ENCODE peak calls at places on chromosomes 4 and X, in seven cellular contexts. One of them, this sample, is unnamed. For H3K4me1, the result is how much of the 10 kb centered on the place peaks cover.

GRCh38 chrX:68912113-68912980 is 83.5 kb downstream of the EFNB1 start:
- DNase-seq in upper lobe of right lung: no peak
- DNase-seq in endodermal cell: peak
- DNase-seq in transverse colon: no peak
- DNase-seq in stomach: no peak
- DNase-seq in hepatocyte: peak
- DNase-seq in colonic mucosa: no peak
- DNase-seq in this sample: no peak

GRCh38 chr4:105164548-105164947 is 17.9 kb downstream of the TET2 start:
- DNase-seq in upper lobe of right lung: no peak
- DNase-seq in endodermal cell: no peak
- DNase-seq in transverse colon: no peak
- DNase-seq in stomach: no peak
- DNase-seq in hepatocyte: no peak
- DNase-seq in colonic mucosa: no peak
- DNase-seq in this sample: no peak

GRCh38 chr4:186472948-186473347 is 82.4 kb downstream of the MTNR1A start:
- DNase-seq in upper lobe of right lung: no peak
- DNase-seq in endodermal cell: peak
- DNase-seq in transverse colon: no peak
- DNase-seq in stomach: no peak
- DNase-seq in hepatocyte: peak
- DNase-seq in colonic mucosa: no peak
- DNase-seq in this sample: peak

GRCh38 chr4:71784569-71785197 is 804 bp upstream of the GC start:
- DNase-seq in upper lobe of right lung: no peak
- DNase-seq in endodermal cell: no peak
- DNase-seq in transverse colon: no peak
- DNase-seq in stomach: no peak
- DNase-seq in hepatocyte: no peak
- DNase-seq in colonic mucosa: no peak
- DNase-seq in this sample: no peak

GRCh38 chr4:147425019-147425418 is 55.9 kb upstream of the EDNRA start:
- DNase-seq in upper lobe of right lung: no peak
- DNase-seq in endodermal cell: no peak
- DNase-seq in transverse colon: no peak
- DNase-seq in stomach: no peak
- DNase-seq in hepatocyte: no peak
- DNase-seq in colonic mucosa: no peak
- DNase-seq in this sample: no peak

GRCh38 chrX:120286733-120287512 is 24.3 kb downstream of the TMEM255A start:
- DNase-seq in upper lobe of right lung: no peak
- DNase-seq in endodermal cell: no peak
- DNase-seq in transverse colon: no peak
- DNase-seq in stomach: no peak
- DNase-seq in hepatocyte: no peak
- DNase-seq in colonic mucosa: no peak
- DNase-seq in this sample: no peak

GRCh38 chr4:103074598-103075434 is 1.7 kb downstream of the SLC9B2 start:
- DNase-seq in upper lobe of right lung: no peak
- DNase-seq in endodermal cell: no peak
- DNase-seq in transverse colon: no peak
- DNase-seq in stomach: no peak
- DNase-seq in hepatocyte: no peak
- DNase-seq in colonic mucosa: no peak
- DNase-seq in this sample: no peak

GRCh38 chr4:53535567-53535966 is 55.7 kb downstream of the LNX1 start:
- DNase-seq in upper lobe of right lung: no peak
- DNase-seq in endodermal cell: no peak
- DNase-seq in transverse colon: no peak
- DNase-seq in stomach: no peak
- DNase-seq in hepatocyte: no peak
- DNase-seq in colonic mucosa: no peak
- DNase-seq in this sample: no peak

GRCh38 chrX:107849747-107850478 is 24.2 kb downstream of the MID2 start:
- DNase-seq in upper lobe of right lung: no peak
- DNase-seq in endodermal cell: peak
- DNase-seq in transverse colon: no peak
- DNase-seq in stomach: no peak
- DNase-seq in hepatocyte: no peak
- DNase-seq in colonic mucosa: no peak
- DNase-seq in this sample: no peak

GRCh38 chr4:6884341-6884870 is 25.2 kb upstream of the TBC1D14 start:
- DNase-seq in upper lobe of right lung: no peak
- DNase-seq in endodermal cell: peak
- DNase-seq in transverse colon: no peak
- DNase-seq in stomach: no peak
- DNase-seq in hepatocyte: no peak
- DNase-seq in colonic mucosa: no peak
- DNase-seq in this sample: no peak

GRCh38 chrX:49951524-49952193 is 29.3 kb downstream of the CLCN5 start:
- DNase-seq in upper lobe of right lung: no peak
- DNase-seq in endodermal cell: no peak
- DNase-seq in transverse colon: no peak
- DNase-seq in stomach: no peak
- DNase-seq in hepatocyte: no peak
- DNase-seq in colonic mucosa: no peak
- DNase-seq in this sample: no peak

GRCh38 chr4:78560296-78560963 is 8.9 kb downstream of the ANXA3 start:
- DNase-seq in upper lobe of right lung: no peak
- DNase-seq in endodermal cell: no peak
- DNase-seq in transverse colon: no peak
- DNase-seq in stomach: no peak
- DNase-seq in hepatocyte: peak
- DNase-seq in colonic mucosa: no peak
- DNase-seq in this sample: peak

GRCh38 chr4:6229095-6229494 is 28.7 kb upstream of the JAKMIP1 start:
- DNase-seq in upper lobe of right lung: no peak
- DNase-seq in endodermal cell: peak
- DNase-seq in transverse colon: no peak
- DNase-seq in stomach: peak
- DNase-seq in hepatocyte: no peak
- DNase-seq in colonic mucosa: no peak
- DNase-seq in this sample: no peak

GRCh38 chr4:165326831-165327210 is 648 bp upstream of the MSMO1 start:
- DNase-seq in upper lobe of right lung: no peak
- DNase-seq in endodermal cell: peak
- DNase-seq in transverse colon: peak
- DNase-seq in stomach: no peak
- DNase-seq in hepatocyte: peak
- DNase-seq in colonic mucosa: peak
- DNase-seq in this sample: peak

GRCh38 chr4:41609851-41610250 is 71.9 kb downstream of the LIMCH1 start:
- DNase-seq in upper lobe of right lung: no peak
- DNase-seq in endodermal cell: no peak
- DNase-seq in transverse colon: no peak
- DNase-seq in stomach: no peak
- DNase-seq in hepatocyte: no peak
- DNase-seq in colonic mucosa: no peak
- DNase-seq in this sample: no peak

GRCh38 chr4:161457906-161458305 is 705.9 kb downstream of the FSTL5 start:
- DNase-seq in upper lobe of right lung: no peak
- DNase-seq in endodermal cell: peak
- DNase-seq in transverse colon: no peak
- DNase-seq in stomach: no peak
- DNase-seq in hepatocyte: no peak
- DNase-seq in colonic mucosa: no peak
- DNase-seq in this sample: no peak

GRCh38 chr4:113645771-113646455 is 115.6 kb downstream of the CAMK2D start:
- DNase-seq in upper lobe of right lung: no peak
- DNase-seq in endodermal cell: peak
- DNase-seq in transverse colon: peak
- DNase-seq in stomach: peak
- DNase-seq in hepatocyte: peak
- DNase-seq in colonic mucosa: peak
- DNase-seq in this sample: peak

GRCh38 chr4:182062936-182063335 is 180.3 kb upstream of the TENM3 start:
- DNase-seq in upper lobe of right lung: no peak
- DNase-seq in endodermal cell: no peak
- DNase-seq in transverse colon: no peak
- DNase-seq in stomach: no peak
- DNase-seq in hepatocyte: peak
- DNase-seq in colonic mucosa: no peak
- DNase-seq in this sample: peak

DNA sequence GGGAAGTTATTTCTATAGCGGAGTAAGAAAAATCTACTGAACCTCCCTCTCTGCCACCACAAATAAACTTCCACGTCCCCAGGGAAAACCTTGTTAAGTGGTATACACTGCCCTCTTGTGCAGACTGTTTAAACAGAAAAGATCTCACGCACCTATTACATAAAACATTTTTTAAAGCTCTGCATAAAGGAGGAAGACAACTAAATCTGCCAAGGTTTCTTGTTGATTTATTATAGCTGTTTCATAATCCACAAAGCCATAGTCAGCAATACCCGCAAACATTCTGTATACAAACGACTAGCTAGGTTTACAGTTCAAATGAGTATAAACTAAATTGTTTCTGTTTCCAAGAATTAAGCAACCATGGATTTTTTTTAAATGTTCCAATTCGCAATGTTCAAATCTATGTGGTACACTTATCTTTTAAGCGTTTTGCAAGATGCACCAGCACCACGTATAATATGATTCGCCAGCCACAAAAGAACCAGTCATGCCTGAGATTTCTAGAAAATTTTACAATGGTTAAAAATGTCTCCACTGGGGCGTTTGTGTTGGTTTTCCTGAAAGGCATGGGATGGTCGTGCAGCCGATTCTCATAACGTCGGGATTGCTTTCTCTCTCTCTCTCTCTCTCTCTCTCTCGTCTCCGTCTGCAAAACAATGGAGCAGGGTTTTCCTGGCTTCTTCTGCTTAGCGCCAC is 164.6 kb downstream of the PRKX start:
- DNase-seq in upper lobe of right lung: no peak
- DNase-seq in endodermal cell: no peak
- DNase-seq in transverse colon: no peak
- DNase-seq in stomach: no peak
- DNase-seq in hepatocyte: peak
- DNase-seq in colonic mucosa: no peak
- DNase-seq in this sample: peak
- TF ChIP-seq CTCF in upper lobe of right lung: peak
- TF ChIP-seq CTCF in endodermal cell: peak
- TF ChIP-seq CTCF in transverse colon: no peak
- TF ChIP-seq CTCF in stomach: no peak
- TF ChIP-seq CTCF in hepatocyte: peak
- TF ChIP-seq CTCF in colonic mucosa: no peak
- TF ChIP-seq CTCF in this sample: peak

GRCh38 chr4:148477276-148477675 is 35.1 kb upstream of the NR3C2 start:
- DNase-seq in upper lobe of right lung: no peak
- DNase-seq in endodermal cell: no peak
- DNase-seq in transverse colon: no peak
- DNase-seq in stomach: no peak
- DNase-seq in hepatocyte: no peak
- DNase-seq in colonic mucosa: no peak
- DNase-seq in this sample: no peak

GRCh38 chr4:148487181-148487580 is 45.0 kb upstream of the NR3C2 start:
- DNase-seq in upper lobe of right lung: no peak
- DNase-seq in endodermal cell: no peak
- DNase-seq in transverse colon: no peak
- DNase-seq in stomach: no peak
- DNase-seq in hepatocyte: no peak
- DNase-seq in colonic mucosa: no peak
- DNase-seq in this sample: no peak

DNA sequence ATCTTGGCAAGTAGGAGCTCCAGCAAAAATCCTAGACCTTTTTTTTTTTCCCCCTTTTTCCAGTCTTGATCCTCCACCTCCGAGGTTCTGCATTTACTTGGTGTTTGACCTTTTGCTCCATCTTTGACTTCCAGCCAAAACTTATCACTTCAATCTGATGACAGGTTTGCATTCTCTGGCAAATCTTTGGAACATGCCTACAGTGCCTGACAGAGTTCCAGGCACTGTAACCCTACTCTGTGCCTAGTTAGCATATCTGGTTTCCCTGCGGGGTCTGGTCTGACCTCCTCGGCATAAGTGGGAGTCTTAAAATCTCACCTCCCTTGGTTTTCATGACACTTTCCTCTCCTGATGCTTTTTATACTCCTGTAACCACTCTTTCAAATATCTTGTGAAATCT is 39.4 kb upstream of the NR3C2 start:
- DNase-seq in upper lobe of right lung: no peak
- DNase-seq in endodermal cell: no peak
- DNase-seq in transverse colon: no peak
- DNase-seq in stomach: no peak
- DNase-seq in hepatocyte: no peak
- DNase-seq in colonic mucosa: no peak
- DNase-seq in this sample: no peak
- H3K4me1 ChIP-seq in upper lobe of right lung: under half
- H3K4me1 ChIP-seq in endodermal cell: under half
- H3K4me1 ChIP-seq in transverse colon: under half
- H3K4me1 ChIP-seq in stomach: under half
- H3K4me1 ChIP-seq in hepatocyte: under half
- H3K4me1 ChIP-seq in colonic mucosa: under half
- H3K4me1 ChIP-seq in this sample: under half

DNA sequence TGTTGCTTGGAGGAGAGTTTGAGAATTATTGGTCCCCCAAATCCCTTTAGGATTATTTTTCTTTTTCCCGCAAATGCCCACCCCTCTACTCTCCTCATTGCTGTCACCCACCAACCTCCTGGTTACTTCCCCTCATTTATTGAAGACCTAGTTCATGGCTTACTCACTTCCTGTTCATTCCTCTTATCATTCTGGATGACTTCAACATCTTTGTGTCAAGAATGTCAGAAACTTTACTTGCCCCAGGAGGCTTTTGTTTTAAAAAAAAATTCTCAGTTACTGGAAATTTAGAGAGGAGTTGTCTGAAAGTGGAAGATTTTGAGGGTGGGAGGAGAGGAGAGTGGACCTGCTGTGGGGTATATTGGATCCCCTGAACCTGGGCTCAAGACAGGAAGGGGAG is 69.7 kb upstream of the ESX1 start:
- DNase-seq in upper lobe of right lung: no peak
- DNase-seq in endodermal cell: no peak
- DNase-seq in transverse colon: no peak
- DNase-seq in stomach: no peak
- DNase-seq in hepatocyte: no peak
- DNase-seq in colonic mucosa: no peak
- DNase-seq in this sample: no peak
- TF ChIP-seq CTCF in upper lobe of right lung: no peak
- TF ChIP-seq CTCF in endodermal cell: no peak
- TF ChIP-seq CTCF in transverse colon: no peak
- TF ChIP-seq CTCF in stomach: no peak
- TF ChIP-seq CTCF in hepatocyte: no peak
- TF ChIP-seq CTCF in colonic mucosa: no peak
- TF ChIP-seq CTCF in this sample: no peak

DNA sequence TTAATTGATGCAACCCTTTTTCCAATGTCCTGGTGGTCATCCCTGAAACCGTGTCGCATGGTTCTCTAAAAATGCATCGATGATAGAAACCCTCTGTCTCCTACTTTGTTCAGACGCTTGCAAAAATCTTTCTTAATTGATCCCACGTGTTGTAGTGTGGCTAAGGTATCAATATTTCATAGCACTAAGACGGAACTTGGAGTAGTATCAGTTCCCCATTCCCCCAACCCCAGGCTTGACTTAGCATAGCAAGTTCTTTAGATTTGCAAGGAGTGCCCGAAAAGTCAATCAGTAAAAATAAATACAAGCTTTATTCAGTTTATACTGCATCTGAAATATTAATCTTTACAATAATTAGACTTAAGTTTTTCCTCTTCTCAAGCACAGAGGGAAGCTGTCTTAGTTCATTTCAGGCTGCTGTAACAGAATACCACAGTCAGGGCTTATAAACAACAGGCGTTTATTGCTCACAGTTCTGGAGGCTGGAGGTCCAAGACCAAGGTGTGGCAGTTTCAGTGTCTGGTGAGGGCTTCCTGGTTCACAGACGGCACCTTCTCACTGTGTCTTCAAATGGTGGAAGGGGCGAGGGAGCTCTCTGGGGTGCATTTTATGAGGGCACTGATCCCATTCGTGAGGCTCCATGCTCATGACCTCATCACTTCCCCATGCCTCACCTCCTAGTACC is 115.5 kb upstream of the MXRA5 start:
- DNase-seq in upper lobe of right lung: no peak
- DNase-seq in endodermal cell: no peak
- DNase-seq in transverse colon: no peak
- DNase-seq in stomach: no peak
- DNase-seq in hepatocyte: no peak
- DNase-seq in colonic mucosa: no peak
- DNase-seq in this sample: no peak
- H3K4me1 ChIP-seq in upper lobe of right lung: under half
- H3K4me1 ChIP-seq in endodermal cell: under half
- H3K4me1 ChIP-seq in transverse colon: under half
- H3K4me1 ChIP-seq in stomach: under half
- H3K4me1 ChIP-seq in hepatocyte: under half
- H3K4me1 ChIP-seq in colonic mucosa: under half
- H3K4me1 ChIP-seq in this sample: under half